ENCODE peak calls at places on chromosomes 6 and 20, in eight cellular contexts. One of them, this sample, is unnamed.

GRCh38 chr20:36572701-36573102 is 695 bp upstream of the TGIF2 start:
- DNase-seq in left ventricle myocardium inferior: no peak
- DNase-seq in NCI-H226: no peak
- DNase-seq in cerebellar cortex: no peak
- DNase-seq in ovary: no peak
- DNase-seq in progenitor cell of endocrine pancreas: peak
- DNase-seq in GM23248: peak
- DNase-seq in GM03348: peak
- DNase-seq in this sample: no peak

GRCh38 chr20:4613718-4614620 is 107.7 kb upstream of the PRND start:
- DNase-seq in progenitor cell of endocrine pancreas: no peak
- DNase-seq in left ventricle myocardium inferior: peak
- DNase-seq in GM03348: peak
- DNase-seq in GM23248: peak
- DNase-seq in cerebellar cortex: peak
- DNase-seq in ovary: no peak
- DNase-seq in NCI-H226: no peak
- DNase-seq in this sample: peak

GRCh38 chr6:106069478-106069877 is 16.7 kb upstream of the PRDM1 start:
- DNase-seq in cerebellar cortex: peak
- DNase-seq in left ventricle myocardium inferior: no peak
- DNase-seq in progenitor cell of endocrine pancreas: no peak
- DNase-seq in GM03348: peak
- DNase-seq in ovary: no peak
- DNase-seq in GM23248: peak
- DNase-seq in NCI-H226: peak
- DNase-seq in this sample: no peak

GRCh38 chr6:134182528-134182927 is 130.1 kb upstream of the SLC2A12 start:
- DNase-seq in GM23248: no peak
- DNase-seq in cerebellar cortex: no peak
- DNase-seq in left ventricle myocardium inferior: no peak
- DNase-seq in GM03348: no peak
- DNase-seq in progenitor cell of endocrine pancreas: no peak
- DNase-seq in NCI-H226: no peak
- DNase-seq in ovary: no peak
- DNase-seq in this sample: no peak

GRCh38 chr6:21390537-21391213 is 202.9 kb upstream of the SOX4 start:
- DNase-seq in left ventricle myocardium inferior: no peak
- DNase-seq in NCI-H226: no peak
- DNase-seq in progenitor cell of endocrine pancreas: no peak
- DNase-seq in GM03348: no peak
- DNase-seq in cerebellar cortex: no peak
- DNase-seq in GM23248: no peak
- DNase-seq in ovary: no peak
- DNase-seq in this sample: no peak

GRCh38 chr6:161135695-161136591 is 137.9 kb downstream of the AGPAT4 start:
- DNase-seq in progenitor cell of endocrine pancreas: no peak
- DNase-seq in cerebellar cortex: no peak
- DNase-seq in NCI-H226: no peak
- DNase-seq in ovary: no peak
- DNase-seq in GM03348: no peak
- DNase-seq in left ventricle myocardium inferior: no peak
- DNase-seq in GM23248: no peak
- DNase-seq in this sample: no peak

GRCh38 chr6:8215631-8216030 is 113.3 kb upstream of the EEF1E1 start:
- DNase-seq in GM03348: peak
- DNase-seq in ovary: no peak
- DNase-seq in NCI-H226: peak
- DNase-seq in progenitor cell of endocrine pancreas: no peak
- DNase-seq in GM23248: peak
- DNase-seq in cerebellar cortex: no peak
- DNase-seq in left ventricle myocardium inferior: no peak
- DNase-seq in this sample: no peak

GRCh38 chr6:123802697-123803455 is 789 bp upstream of the NKAIN2 start:
- DNase-seq in GM23248: peak
- DNase-seq in progenitor cell of endocrine pancreas: peak
- DNase-seq in GM03348: peak
- DNase-seq in cerebellar cortex: peak
- DNase-seq in NCI-H226: peak
- DNase-seq in left ventricle myocardium inferior: peak
- DNase-seq in ovary: peak
- DNase-seq in this sample: peak

GRCh38 chr6:138115877-138116660 is 8.8 kb upstream of the PERP start:
- DNase-seq in progenitor cell of endocrine pancreas: no peak
- DNase-seq in ovary: peak
- DNase-seq in GM23248: peak
- DNase-seq in GM03348: peak
- DNase-seq in NCI-H226: peak
- DNase-seq in cerebellar cortex: peak
- DNase-seq in left ventricle myocardium inferior: no peak
- DNase-seq in this sample: peak

GRCh38 chr6:9334979-9335378 is 899.6 kb upstream of the SLC35B3 start:
- DNase-seq in left ventricle myocardium inferior: no peak
- DNase-seq in ovary: no peak
- DNase-seq in NCI-H226: no peak
- DNase-seq in GM03348: no peak
- DNase-seq in progenitor cell of endocrine pancreas: no peak
- DNase-seq in GM23248: no peak
- DNase-seq in cerebellar cortex: no peak
- DNase-seq in this sample: no peak

GRCh38 chr6:15335916-15336315 is 90.0 kb downstream of the JARID2 start:
- DNase-seq in GM23248: no peak
- DNase-seq in progenitor cell of endocrine pancreas: no peak
- DNase-seq in GM03348: no peak
- DNase-seq in left ventricle myocardium inferior: no peak
- DNase-seq in ovary: no peak
- DNase-seq in cerebellar cortex: no peak
- DNase-seq in NCI-H226: no peak
- DNase-seq in this sample: no peak

GRCh38 chr20:4060054-4060795 is 44.9 kb upstream of the RNF24 start:
- DNase-seq in progenitor cell of endocrine pancreas: no peak
- DNase-seq in cerebellar cortex: no peak
- DNase-seq in NCI-H226: no peak
- DNase-seq in left ventricle myocardium inferior: peak
- DNase-seq in ovary: no peak
- DNase-seq in GM03348: no peak
- DNase-seq in GM23248: no peak
- DNase-seq in this sample: no peak

GRCh38 chr20:20820780-20821495 is 108.5 kb upstream of the RALGAPA2 start:
- DNase-seq in NCI-H226: no peak
- DNase-seq in cerebellar cortex: no peak
- DNase-seq in GM23248: no peak
- DNase-seq in GM03348: no peak
- DNase-seq in ovary: no peak
- DNase-seq in left ventricle myocardium inferior: no peak
- DNase-seq in progenitor cell of endocrine pancreas: no peak
- DNase-seq in this sample: no peak

GRCh38 chr6:167704396-167704801 is 122.3 kb upstream of the AFDN start:
- DNase-seq in cerebellar cortex: no peak
- DNase-seq in NCI-H226: no peak
- DNase-seq in GM03348: no peak
- DNase-seq in GM23248: no peak
- DNase-seq in left ventricle myocardium inferior: no peak
- DNase-seq in progenitor cell of endocrine pancreas: no peak
- DNase-seq in ovary: peak
- DNase-seq in this sample: no peak

GRCh38 chr6:47242483-47243386 is 67.0 kb downstream of the TNFRSF21 start:
- DNase-seq in ovary: peak
- DNase-seq in NCI-H226: peak
- DNase-seq in left ventricle myocardium inferior: peak
- DNase-seq in GM23248: peak
- DNase-seq in progenitor cell of endocrine pancreas: no peak
- DNase-seq in GM03348: peak
- DNase-seq in cerebellar cortex: peak
- DNase-seq in this sample: peak

This sample was measured in trophoblast cell.